ENCODE peak calls at places on chromosomes 6 and 20, in nine cellular contexts. U, P, I, K, M, X, Z, Y and D are unnamed samples. For H3K4me1, the result is how much of the 10 kb centered on the place peaks cover.

GRCh38 chr20:17878069-17878911 is 90.3 kb downstream of the SNX5 start:
- DNase-seq in M (no peak), Y (no peak), Z (no peak), X (no peak), K (no peak), I (no peak), P (no peak), U (no peak), D (no peak)

GRCh38 chr6:146984251-146984924 is 219.8 kb upstream of the STXBP5 start:
- DNase-seq in K (no peak), M (no peak), U (no peak), X (no peak), Z (no peak), I (no peak), P (no peak), Y (no peak), D (no peak)

GRCh38 chr20:54212226-54212625 is 4.3 kb downstream of the PFDN4 start:
- DNase-seq in X (no peak), U (no peak), Z (no peak), P (no peak), Y (no peak), M (no peak), I (no peak), K (no peak), D (no peak)

GRCh38 chr20:47125553-47126373 is 230.7 kb downstream of the ZMYND8 start:
- DNase-seq in M (no peak), P (no peak), K (peak), X (no peak), Z (no peak), U (no peak), Y (no peak), I (no peak), D (no peak)

GRCh38 chr20:42441862-42442196 is 747.9 kb downstream of the PTPRT start:
- DNase-seq in I (no peak), Y (no peak), M (no peak), P (no peak), X (no peak), K (no peak), Z (no peak), U (no peak), D (no peak)

GRCh38 chr6:158174514-158174913 is 6.4 kb downstream of the GTF2H5 start:
- DNase-seq in I (peak), Y (no peak), Z (no peak), P (no peak), X (peak), K (no peak), M (no peak), U (no peak), D (no peak)

GRCh38 chr6:41302638-41303037 is 16.2 kb upstream of the TREM1 start:
- DNase-seq in Y (no peak), M (no peak), I (no peak), Z (no peak), K (no peak), P (no peak), U (no peak), X (no peak), D (no peak)

GRCh38 chr6:129679758-129680157 is 30.2 kb downstream of the ARHGAP18 start:
- DNase-seq in U (no peak), I (no peak), P (no peak), X (no peak), Y (no peak), Z (no peak), K (no peak), M (no peak), D (no peak)

GRCh38 chr6:47056832-47057231 is 14.7 kb upstream of the ADGRF1 start:
- DNase-seq in X (no peak), M (no peak), U (no peak), I (no peak), P (no peak), Y (no peak), Z (no peak), K (no peak), D (no peak)

GRCh38 chr20:21601799-21602198 is 87.9 kb upstream of the NKX2-2 start:
- DNase-seq in Y (no peak), I (no peak), P (no peak), Z (no peak), K (no peak), M (no peak), X (no peak), U (no peak), D (no peak)

GRCh38 chr20:19890358-19891117 is 126.6 kb upstream of the NAA20 start:
- DNase-seq in P (no peak), Y (no peak), U (peak), X (no peak), M (no peak), K (no peak), I (no peak), Z (no peak), D (no peak)

GRCh38 chr6:111871725-111872520 is 1.3 kb downstream of the FYN start:
- DNase-seq in Y (no peak), M (no peak), I (peak), P (peak), X (peak), Z (peak), K (no peak), U (peak), D (no peak)

GRCh38 chr6:14661188-14661587 is 543.6 kb downstream of the CD83 start:
- DNase-seq in P (no peak), I (no peak), M (no peak), Y (no peak), K (no peak), X (no peak), Z (peak), U (no peak), D (no peak)

GRCh38 chr6:105326838-105327745 is 75.8 kb downstream of the PREP start:
- DNase-seq in Z (no peak), M (peak), I (no peak), X (no peak), U (no peak), K (no peak), Y (no peak), P (no peak), D (no peak)

GRCh38 chr6:37794825-37795224 is 24.7 kb upstream of the ZFAND3 start:
- DNase-seq in U (no peak), Y (no peak), K (no peak), X (no peak), M (no peak), Z (no peak), P (no peak), I (no peak), D (no peak)

GRCh38 chr20:19783966-19784401 is 25.9 kb downstream of the RIN2 start:
- DNase-seq in I (peak), Z (no peak), M (no peak), P (no peak), Y (no peak), K (no peak), X (no peak), U (no peak), D (peak)

GRCh38 chr6:78010130-78010529 is 357.3 kb downstream of the MEI4 start:
- DNase-seq in X (no peak), Y (no peak), K (no peak), M (no peak), Z (no peak), U (no peak), P (no peak), I (no peak), D (no peak)

GRCh38 chr6:166417285-166417691 is 34.5 kb upstream of the MPC1 start:
- DNase-seq in Y (no peak), Z (peak), U (no peak), X (no peak), P (no peak), M (no peak), K (no peak), I (no peak), D (peak)

GRCh38 chr6:13373488-13373886 is 45.1 kb upstream of the TBC1D7 start:
- DNase-seq in I (no peak), P (no peak), M (no peak), X (no peak), U (no peak), K (no peak), Y (no peak), Z (no peak), D (no peak)

GRCh38 chr6:33172307-33173227 is 19.7 kb downstream of the COL11A2 start:
- DNase-seq in Y (no peak), M (peak), K (peak), Z (no peak), U (no peak), I (no peak), X (no peak), P (peak), D (peak)

GRCh38 chr6:4806308-4807190 is 30.3 kb downstream of the CDYL start:
- DNase-seq in X (no peak), M (no peak), K (no peak), P (no peak), Z (no peak), Y (no peak), U (no peak), I (no peak), D (no peak)

GRCh38 chr6:33566182-33567084 is 13.6 kb downstream of the BAK1 start:
- DNase-seq in X (no peak), K (no peak), I (no peak), Y (no peak), U (no peak), M (no peak), Z (no peak), P (no peak), D (no peak)

GRCh38 chr6:152720964-152721363 is 23.3 kb downstream of the MYCT1 start:
- DNase-seq in X (no peak), U (no peak), Z (no peak), M (peak), P (no peak), K (no peak), I (no peak), Y (no peak), D (no peak)

GRCh38 chr6:100339574-100340255 is 125.0 kb downstream of the SIM1 start:
- DNase-seq in M (no peak), P (no peak), Z (no peak), X (no peak), K (no peak), Y (no peak), I (no peak), U (no peak), D (no peak)

GRCh38 chr6:35586542-35586941 is 73.8 kb upstream of the TULP1 start:
- DNase-seq in K (no peak), Y (no peak), I (no peak), U (no peak), P (no peak), Z (no peak), X (no peak), M (no peak), D (no peak)
- H3K4me1 ChIP-seq in K (under half), Y (under half), I (under half), U (under half), P (under half), Z (under half), X (half or more), M (under half), D (half or more)

GRCh38 chr20:41058007-41058673 is 29.5 kb downstream of the TOP1 start:
- DNase-seq in X (no peak), U (no peak), P (no peak), K (no peak), Z (no peak), M (peak), I (peak), Y (no peak), D (no peak)

GRCh38 chr20:41055679-41056078 is 27.1 kb downstream of the TOP1 start:
- DNase-seq in K (no peak), M (no peak), I (no peak), Z (no peak), X (no peak), U (no peak), Y (no peak), P (no peak), D (no peak)

GRCh38 chr20:41052742-41053419 is 24.3 kb downstream of the TOP1 start:
- DNase-seq in U (no peak), Z (no peak), P (no peak), I (no peak), Y (no peak), M (no peak), X (no peak), K (no peak), D (no peak)

GRCh38 chr20:41051426-41051825 is 22.8 kb downstream of the TOP1 start:
- DNase-seq in I (no peak), Y (no peak), X (no peak), P (no peak), M (no peak), K (no peak), Z (no peak), U (no peak), D (no peak)

GRCh38 chr20:41054463-41055230 is 26.0 kb downstream of the TOP1 start:
- DNase-seq in K (no peak), I (no peak), Y (no peak), U (no peak), Z (no peak), X (no peak), M (no peak), P (no peak), D (no peak)
- H3K4me1 ChIP-seq in K (under half), I (under half), Y (under half), U (under half), Z (under half), X (half or more), M (under half), P (under half), D (half or more)

DNA sequence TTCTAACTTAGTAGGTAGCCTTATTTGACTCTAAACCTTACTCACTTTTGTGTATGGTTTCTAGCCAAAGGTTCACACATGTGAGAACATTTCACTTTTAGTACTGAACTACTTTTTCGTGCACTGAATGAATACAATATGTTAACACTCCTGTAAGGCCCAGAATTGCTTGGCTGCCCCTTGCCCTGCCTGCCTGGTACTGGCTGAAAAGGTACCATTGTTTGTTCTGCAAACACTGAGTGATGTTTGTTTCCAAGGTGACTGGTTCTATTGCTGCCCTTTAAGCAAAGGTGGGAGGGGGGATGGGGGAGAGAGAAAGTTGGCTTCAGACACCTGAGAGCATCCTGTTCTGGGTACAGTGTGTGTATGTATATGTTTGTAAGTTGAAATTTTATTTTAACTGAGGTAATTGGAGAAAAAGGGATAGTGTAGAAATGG is 31.2 kb downstream of the RREB1 start:
- DNase-seq in I (no peak), K (peak), U (peak), Y (no peak), P (no peak), Z (peak), M (peak), X (no peak), D (no peak)
- H3K4me1 ChIP-seq in I (under half), K (under half), U (under half), Y (under half), P (under half), Z (under half), M (under half), X (under half), D (half or more)

DNA sequence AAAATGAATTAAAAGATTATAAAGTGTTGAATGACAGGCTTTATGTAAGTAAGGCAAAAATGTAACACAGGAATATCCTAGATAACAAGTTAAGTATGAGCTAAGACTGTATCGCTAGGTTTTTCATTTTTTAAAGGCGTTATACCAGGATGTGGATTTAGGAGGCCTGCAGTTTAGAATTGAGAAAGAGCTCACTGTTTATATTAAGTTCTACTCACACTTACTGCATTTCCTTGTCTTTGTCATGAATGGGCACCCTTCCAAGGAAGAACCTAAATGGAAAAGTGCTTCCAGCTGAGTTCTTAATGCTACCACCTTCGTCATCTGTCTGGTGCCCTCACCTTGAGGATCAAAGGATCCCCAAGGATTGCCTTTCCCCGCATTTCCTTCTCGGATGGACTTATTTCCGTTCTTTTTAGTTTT is 148.7 kb downstream of the SOX4 start:
- DNase-seq in K (peak), Z (no peak), X (no peak), M (peak), Y (no peak), U (no peak), I (no peak), P (no peak), D (no peak)
- H3K4me1 ChIP-seq in K (under half), Z (under half), X (under half), M (under half), Y (under half), U (under half), I (under half), P (under half), D (under half)

GRCh38 chr6:30722280-30723112 is 2.3 kb downstream of the TUBB start:
- DNase-seq in I (peak), Z (peak), K (peak), X (peak), U (peak), Y (peak), M (peak), P (peak), D (peak)
- H3K4me1 ChIP-seq in I (under half), Z (under half), K (under half), X (under half), U (under half), Y (under half), M (under half), P (under half), D (under half)

GRCh38 chr6:12293931-12294800 is 4.0 kb downstream of the EDN1 start:
- DNase-seq in M (no peak), K (no peak), Y (no peak), U (no peak), I (no peak), Z (no peak), X (no peak), P (no peak), D (no peak)

GRCh38 chr6:12296255-12296573 is 6.1 kb downstream of the EDN1 start:
- DNase-seq in P (no peak), I (no peak), U (peak), K (no peak), M (no peak), Z (no peak), X (peak), Y (peak), D (no peak)

GRCh38 chr6:12295558-12296254 is 5.5 kb downstream of the EDN1 start:
- DNase-seq in I (no peak), X (no peak), K (no peak), P (peak), Z (no peak), U (no peak), M (no peak), Y (no peak), D (no peak)

GRCh38 chr6:12296604-12297003 is 6.4 kb downstream of the EDN1 start:
- DNase-seq in Y (no peak), U (no peak), K (no peak), M (no peak), X (no peak), Z (no peak), P (no peak), I (no peak), D (no peak)

DNA sequence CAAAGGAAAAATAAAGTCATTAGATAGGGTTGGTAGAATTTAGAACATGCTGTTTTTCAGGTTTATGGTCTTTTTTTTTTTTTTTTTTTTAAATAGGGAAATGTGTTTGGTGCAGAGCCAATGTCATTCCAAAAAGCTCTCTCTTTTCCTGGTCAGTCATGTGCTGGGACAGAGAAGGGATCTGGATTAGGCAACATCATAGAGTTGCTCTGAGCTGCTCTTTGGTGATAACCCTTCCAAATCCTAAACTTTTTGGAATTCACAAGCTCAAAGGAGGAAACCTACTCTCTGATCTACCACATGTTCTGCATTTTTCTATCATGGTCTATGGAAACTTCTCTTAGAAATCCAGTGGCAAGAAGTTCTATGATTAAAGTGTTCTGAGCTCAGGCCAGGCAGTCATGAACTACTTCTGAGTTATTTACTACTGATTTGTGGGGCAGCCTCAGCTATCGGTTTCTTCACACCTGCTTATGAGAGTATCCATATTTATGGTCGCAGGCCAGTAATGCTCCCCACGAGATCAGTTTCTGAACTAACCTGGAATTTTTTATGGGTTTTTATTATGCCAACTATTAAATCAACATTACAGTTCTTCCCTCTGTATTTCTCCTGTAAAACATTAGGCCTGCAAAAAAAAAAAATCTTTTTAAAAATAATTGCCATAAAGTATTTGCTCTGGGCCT is 4.8 kb downstream of the EDN1 start:
- DNase-seq in Z (no peak), I (no peak), X (no peak), Y (no peak), M (no peak), P (no peak), K (no peak), U (no peak), D (no peak)
- H3K4me1 ChIP-seq in Z (under half), I (under half), X (half or more), Y (under half), M (under half), P (under half), K (under half), U (under half), D (under half)

GRCh38 chr20:37348643-37349516 is 2.9 kb downstream of the SRC start:
- DNase-seq in Z (no peak), M (no peak), X (no peak), U (no peak), K (no peak), Y (no peak), P (peak), I (peak), D (peak)
- H3K4me1 ChIP-seq in Z (under half), M (under half), X (half or more), U (under half), K (under half), Y (under half), P (under half), I (half or more), D (under half)